ENCODE peak calls at places on chromosomes 11 and 22, in seven cellular contexts. N is fibroblast of pulmonary artery, Z is astrocyte, U is GM23338, Q is HL-60, B is heart right ventricle, G is astrocyte of the spinal cord. M is an unnamed sample.

GRCh38 chr22:38201718-38202436 is at the start of gene MAFF:
- DNase-seq in N (peak), Z (peak), U (peak), Q (peak), B (peak), G (peak), M (peak)

GRCh38 chr11:68978626-68978930 is 2.2 kb downstream of the MRGPRD start:
- DNase-seq in N (no peak), Z (no peak), U (no peak), Q (no peak), B (no peak), G (no peak), M (no peak)

GRCh38 chr22:24155597-24156145 is 25.6 kb upstream of the SUSD2 start:
- DNase-seq in N (peak), Z (peak), U (peak), Q (peak), B (peak), G (peak), M (peak)

GRCh38 chr22:48217596-48217995 is 1455.1 kb downstream of the TBC1D22A start:
- DNase-seq in N (no peak), Z (no peak), U (no peak), Q (no peak), B (no peak), G (no peak), M (no peak)

GRCh38 chr11:24293964-24294363 is 202.9 kb upstream of the LUZP2 start:
- DNase-seq in N (no peak), Z (no peak), U (no peak), Q (no peak), B (no peak), G (no peak), M (no peak)

GRCh38 chr11:117725048-117725734 is 71.8 kb downstream of the DSCAML1 start:
- DNase-seq in N (no peak), Z (no peak), U (no peak), Q (no peak), B (no peak), G (no peak), M (no peak)

GRCh38 chr11:115672999-115673411 is 168.8 kb upstream of the CADM1 start:
- DNase-seq in N (peak), Z (peak), U (no peak), Q (no peak), B (peak), G (peak), M (no peak)

GRCh38 chr22:29877620-29878019 is 5.4 kb upstream of the MTMR3 start:
- DNase-seq in N (peak), Z (peak), U (no peak), Q (no peak), B (no peak), G (peak), M (no peak)

GRCh38 chr22:17501679-17502285 is 61.5 kb upstream of the SLC25A18 start:
- DNase-seq in N (peak), Z (peak), U (peak), Q (peak), B (no peak), G (peak), M (no peak)

GRCh38 chr22:22348127-22348814 is 103.7 kb downstream of the VPREB1 start:
- DNase-seq in N (no peak), Z (no peak), U (peak), Q (no peak), B (no peak), G (no peak), M (no peak)

GRCh38 chr11:46338636-46338987 is 8.7 kb upstream of the DGKZ start:
- DNase-seq in N (no peak), Z (no peak), U (peak), Q (no peak), B (no peak), G (no peak), M (no peak)

GRCh38 chr11:46337626-46338345 is 9.5 kb upstream of the DGKZ start:
- DNase-seq in N (no peak), Z (no peak), U (no peak), Q (no peak), B (no peak), G (no peak), M (no peak)

GRCh38 chr11:46341454-46341853 is 5.8 kb upstream of the DGKZ start:
- DNase-seq in N (no peak), Z (no peak), U (no peak), Q (no peak), B (no peak), G (no peak), M (no peak)

GRCh38 chr11:46339816-46340215 is 7.4 kb upstream of the DGKZ start:
- DNase-seq in N (peak), Z (no peak), U (no peak), Q (no peak), B (no peak), G (no peak), M (no peak)

DNA sequence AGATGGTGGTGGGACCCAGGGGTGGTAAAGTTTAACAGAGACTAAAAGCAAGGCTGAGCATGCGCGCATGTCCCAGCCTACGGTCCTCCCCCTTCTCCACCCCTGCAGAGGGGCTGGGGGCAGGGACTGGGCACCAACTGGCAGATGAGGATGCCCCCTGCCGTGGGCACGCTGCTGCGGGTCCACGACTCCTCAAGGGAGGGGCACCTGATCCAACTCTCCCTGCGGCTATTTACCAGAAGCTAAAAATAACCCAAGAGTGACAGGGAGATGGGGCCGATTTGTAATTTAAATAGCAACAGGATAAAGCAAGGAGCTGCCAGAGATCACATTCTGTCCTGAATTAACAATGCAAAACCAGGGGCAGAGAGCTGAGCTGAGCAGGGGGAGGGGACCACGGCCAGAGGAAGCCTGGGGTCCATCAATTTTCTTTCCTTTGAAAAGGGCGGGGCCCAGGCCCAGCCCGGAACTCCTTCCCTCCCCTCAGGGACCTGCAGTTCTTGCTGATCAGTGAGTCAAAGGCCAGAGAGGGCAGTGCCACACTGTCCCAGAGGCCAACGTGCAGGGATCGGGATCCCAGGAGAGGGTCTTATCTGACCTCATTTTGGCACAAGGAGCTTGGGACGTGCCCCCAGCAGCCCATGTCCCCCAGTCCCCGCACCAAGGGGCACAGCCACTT is 8.1 kb upstream of the DGKZ start:
- DNase-seq in N (no peak), Z (no peak), U (peak), Q (no peak), B (peak), G (no peak), M (peak)
- TF ChIP-seq CTCF in N (no peak), Z (no peak), U (peak), Q (no peak), B (no peak), G (no peak), M (no peak)

GRCh38 chr11:29629281-29629680 is 387.5 kb downstream of the KCNA4 start:
- DNase-seq in N (peak), Z (peak), U (no peak), Q (no peak), B (no peak), G (peak), M (no peak)

GRCh38 chr11:29634248-29634647 is 382.6 kb downstream of the KCNA4 start:
- DNase-seq in N (peak), Z (no peak), U (peak), Q (no peak), B (no peak), G (no peak), M (no peak)

DNA sequence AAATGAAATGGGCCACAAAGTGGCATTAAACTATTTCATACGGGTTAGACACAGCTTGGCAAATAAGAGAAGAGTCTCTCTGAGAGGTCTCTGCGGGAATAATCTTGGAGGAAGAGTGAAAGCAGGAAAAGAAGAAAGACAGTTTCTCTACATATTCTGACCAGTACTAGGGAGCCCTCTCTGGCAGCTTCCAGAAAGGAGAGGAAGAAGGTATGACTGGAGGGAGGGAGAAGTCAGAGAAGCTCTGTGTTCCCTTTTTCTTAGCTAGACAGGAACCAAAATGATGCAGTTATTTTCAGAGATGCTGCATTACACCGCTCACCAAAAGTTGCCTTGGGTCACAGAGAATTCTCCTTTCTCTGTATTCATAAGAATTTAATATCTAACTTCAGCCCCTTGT is 382.1 kb downstream of the KCNA4 start:
- DNase-seq in N (no peak), Z (no peak), U (peak), Q (no peak), B (no peak), G (no peak), M (no peak)
- TF ChIP-seq CTCF in N (no peak), Z (no peak), U (peak), Q (no peak), B (no peak), G (peak), M (no peak)

DNA sequence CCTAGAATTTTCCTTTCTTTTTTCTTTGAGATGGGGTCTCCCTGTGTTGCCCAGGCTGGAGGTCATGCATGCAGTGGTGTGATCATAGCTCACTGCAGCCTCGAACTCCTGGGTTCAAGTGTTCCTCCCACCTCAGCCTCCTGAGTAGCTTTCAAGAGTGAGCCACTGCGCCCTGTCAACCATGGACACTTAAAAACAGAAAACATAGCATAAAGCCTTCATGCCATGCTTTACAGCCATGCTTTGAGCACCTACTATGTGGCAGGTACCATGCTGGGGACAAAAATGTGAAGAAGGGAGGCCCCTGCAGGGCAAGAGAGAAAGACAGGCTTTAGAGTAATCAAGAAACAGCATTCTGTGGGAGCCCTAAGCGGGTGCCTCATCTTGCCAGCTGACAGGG is 13.7 kb upstream of the GNB1L start:
- DNase-seq in N (no peak), Z (no peak), U (no peak), Q (no peak), B (no peak), G (no peak), M (no peak)
- TF ChIP-seq CTCF in N (no peak), Z (no peak), U (peak), Q (no peak), B (no peak), G (no peak), M (no peak)

GRCh38 chr11:90242894-90243416 is 20.1 kb upstream of the CHORDC1 start:
- DNase-seq in N (no peak), Z (no peak), U (no peak), Q (no peak), B (no peak), G (no peak), M (no peak)
- TF ChIP-seq CTCF in N (no peak), Z (no peak), U (peak), Q (no peak), B (no peak), G (no peak), M (no peak)

DNA sequence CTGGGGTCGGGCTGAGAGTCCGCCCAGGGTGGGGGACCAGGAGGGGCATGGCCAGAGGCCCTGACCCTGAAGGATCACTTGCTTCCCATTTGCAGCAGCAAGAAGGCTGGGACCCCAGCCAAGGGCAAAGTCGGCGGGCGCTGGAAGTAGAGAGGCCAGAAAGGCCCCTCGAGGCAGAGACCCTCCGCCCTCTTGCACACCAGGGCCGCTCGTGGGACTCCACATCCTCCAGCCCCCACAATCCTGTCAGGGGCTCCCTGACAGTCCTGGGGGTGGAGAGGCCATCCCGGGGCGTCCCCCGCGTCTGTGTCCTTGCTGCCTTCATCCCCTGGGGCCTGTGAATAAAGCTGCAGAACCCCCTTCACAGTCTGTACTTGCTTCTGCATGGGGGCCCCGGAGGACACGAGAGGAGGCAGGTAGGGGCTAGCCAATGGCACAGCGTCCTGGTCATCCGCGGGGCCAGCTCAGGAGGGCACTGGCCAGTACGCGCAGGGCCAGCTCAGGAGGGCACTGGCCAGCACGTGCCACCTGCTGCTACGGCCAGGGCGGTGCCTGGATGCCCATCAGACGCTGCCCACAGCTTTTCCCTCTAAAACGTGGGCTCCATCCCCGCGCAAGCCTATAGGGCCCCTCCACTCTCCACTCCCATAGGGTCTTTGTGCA is 8.7 kb upstream of the MRPL23 start:
- DNase-seq in N (no peak), Z (no peak), U (no peak), Q (no peak), B (peak), G (no peak), M (peak)
- TF ChIP-seq CTCF in N (no peak), Z (no peak), U (no peak), Q (no peak), B (no peak), G (no peak), M (no peak)

GRCh38 chr11:14413307-14414072 is 54.5 kb upstream of the RRAS2 start:
- DNase-seq in N (peak), Z (peak), U (peak), Q (no peak), B (no peak), G (peak), M (no peak)
- TF ChIP-seq CTCF in N (peak), Z (peak), U (peak), Q (no peak), B (peak), G (peak), M (no peak)

DNA sequence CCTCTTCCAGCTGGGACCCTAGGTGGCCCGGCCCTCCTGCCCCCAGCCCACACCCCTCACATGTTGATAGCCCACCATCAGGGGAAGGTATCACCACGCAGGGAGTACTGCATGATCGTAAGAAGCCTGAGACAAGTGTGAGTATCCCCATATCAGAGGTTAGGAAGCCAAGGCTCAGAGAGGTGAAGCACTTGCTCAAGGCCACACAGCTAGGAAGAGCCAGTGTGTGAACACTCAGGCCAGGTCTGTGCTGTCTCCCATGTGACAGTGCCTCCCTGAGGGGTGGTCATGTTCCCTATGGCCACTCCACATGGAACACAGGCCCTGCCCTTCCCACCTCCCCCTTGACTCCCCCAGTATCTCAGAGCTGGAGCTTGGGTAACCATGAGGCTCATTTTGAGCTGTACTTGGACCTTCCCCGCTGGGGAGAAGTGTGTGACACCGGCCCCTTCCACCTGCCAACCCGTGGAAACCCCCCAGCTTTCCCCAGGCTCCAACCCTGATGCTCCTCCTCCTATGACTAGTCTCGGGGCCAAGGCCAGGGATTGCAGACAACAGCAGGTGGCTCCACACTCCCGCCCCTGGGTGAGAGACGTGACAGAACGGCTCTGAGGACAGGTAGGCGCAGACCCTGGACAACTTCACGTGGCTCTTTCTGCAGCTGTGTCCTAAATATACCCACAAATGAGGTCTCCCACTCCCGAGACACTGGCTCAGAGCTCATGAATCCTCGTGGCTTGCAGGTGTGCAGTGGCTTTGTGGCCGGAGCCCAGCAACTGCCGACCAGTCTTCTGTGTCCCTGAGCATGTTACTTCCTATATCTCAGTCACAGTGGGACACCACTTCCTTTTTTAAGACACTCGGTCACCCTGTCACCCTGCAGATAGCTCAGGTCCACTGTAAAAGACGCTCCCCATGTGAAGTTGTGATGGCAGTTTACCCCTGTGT is 55.3 kb downstream of the NECTIN1 start:
- DNase-seq in N (no peak), Z (no peak), U (no peak), Q (peak), B (no peak), G (no peak), M (no peak)
- TF ChIP-seq CTCF in N (no peak), Z (no peak), U (no peak), Q (peak), B (peak), G (no peak), M (no peak)

GRCh38 chr11:33703234-33703633 is 2.6 kb upstream of the C11orf91 start:
- DNase-seq in N (no peak), Z (no peak), U (no peak), Q (no peak), B (no peak), G (no peak), M (no peak)

GRCh38 chr11:33701302-33701701 is 676 bp upstream of the C11orf91 start:
- DNase-seq in N (peak), Z (peak), U (no peak), Q (no peak), B (no peak), G (no peak), M (no peak)

GRCh38 chr11:33703771-33704170 is 3.1 kb upstream of the C11orf91 start:
- DNase-seq in N (peak), Z (peak), U (no peak), Q (no peak), B (no peak), G (no peak), M (no peak)

GRCh38 chr11:33700425-33701271 is at the start of gene C11orf91:
- DNase-seq in N (peak), Z (peak), U (peak), Q (peak), B (peak), G (peak), M (peak)

GRCh38 chr11:33701831-33702230 is 1.2 kb upstream of the C11orf91 start:
- DNase-seq in N (peak), Z (peak), U (no peak), Q (no peak), B (no peak), G (peak), M (no peak)
- TF ChIP-seq CTCF in N (no peak), Z (no peak), U (no peak), Q (no peak), B (no peak), G (no peak), M (no peak)

M was measured in nephron progenitor cell.